ENCODE peak calls at places on chromosomes 1 and 21, in eight cellular contexts. I is H7; M is upper lobe of left lung; V is effector memory CD4-positive, alpha-beta T cell; X is psoas muscle; R is fibroblast of lung; U is GM23248; Q is lower leg skin. H is an unnamed sample.

GRCh38 chr1:113930499-113931161 is 1.5 kb downstream of the HIPK1 start:
- DNase-seq in I (peak), M (no peak), V (peak), X (no peak), R (peak), U (peak), Q (peak), H (peak)

GRCh38 chr1:211469938-211470529 is 21.9 kb downstream of the RD3 start:
- DNase-seq in I (peak), M (peak), V (no peak), X (peak), R (peak), U (peak), Q (peak), H (peak)

GRCh38 chr1:157156058-157156541 is 17.9 kb upstream of the ETV3 start:
- DNase-seq in I (peak), M (peak), V (peak), X (peak), R (peak), U (peak), Q (peak), H (peak)

GRCh38 chr1:98277111-98277510 is 356.3 kb upstream of the DPYD start:
- DNase-seq in I (no peak), M (no peak), V (no peak), X (no peak), R (peak), U (peak), Q (no peak), H (peak)

GRCh38 chr1:59926381-59927243 is at the start of gene CYP2J2:
- DNase-seq in I (peak), M (peak), V (no peak), X (peak), R (peak), U (peak), Q (peak), H (peak)

GRCh38 chr1:204650911-204651570 is 34.5 kb downstream of the LRRN2 start:
- DNase-seq in I (no peak), M (no peak), V (no peak), X (no peak), R (peak), U (peak), Q (no peak), H (no peak)

GRCh38 chr1:211928993-211929637 is 98.6 kb upstream of the LPGAT1 start:
- DNase-seq in I (no peak), M (no peak), V (no peak), X (no peak), R (no peak), U (peak), Q (no peak), H (peak)

GRCh38 chr1:223831755-223832636 is 13.8 kb downstream of the TP53BP2 start:
- DNase-seq in I (no peak), M (no peak), V (no peak), X (no peak), R (peak), U (peak), Q (no peak), H (peak)

GRCh38 chr1:246195296-246195695 is 311.8 kb downstream of the SMYD3 start:
- DNase-seq in I (no peak), M (no peak), V (no peak), X (no peak), R (no peak), U (no peak), Q (no peak), H (no peak)

GRCh38 chr1:232381676-232382075 is 248.3 kb downstream of the SIPA1L2 start:
- DNase-seq in I (no peak), M (no peak), V (no peak), X (no peak), R (no peak), U (no peak), Q (no peak), H (no peak)

GRCh38 chr1:64263335-64263734 is 59.9 kb downstream of the UBE2U start:
- DNase-seq in I (no peak), M (no peak), V (no peak), X (no peak), R (peak), U (peak), Q (no peak), H (peak)

GRCh38 chr1:25680701-25681100 is 64.1 kb downstream of the MAN1C1 start:
- DNase-seq in I (no peak), M (no peak), V (no peak), X (no peak), R (no peak), U (no peak), Q (no peak), H (no peak)

GRCh38 chr1:194062526-194062925 is 876.1 kb upstream of the B3GALT2 start:
- DNase-seq in I (no peak), M (no peak), V (no peak), X (no peak), R (no peak), U (no peak), Q (no peak), H (peak)

GRCh38 chr21:41369915-41370839 is 8.3 kb downstream of the MX2 start:
- DNase-seq in I (no peak), M (no peak), V (no peak), X (no peak), R (no peak), U (no peak), Q (peak), H (no peak)

GRCh38 chr1:64478594-64479248 is 8.8 kb downstream of the CACHD1 start:
- DNase-seq in I (no peak), M (no peak), V (no peak), X (no peak), R (no peak), U (no peak), Q (no peak), H (no peak)

GRCh38 chr1:54996359-54996868 is 2.3 kb upstream of the BSND start:
- DNase-seq in I (peak), M (peak), V (peak), X (peak), R (peak), U (peak), Q (peak), H (peak)

GRCh38 chr1:169565335-169566271 is 20.7 kb downstream of the F5 start:
- DNase-seq in I (no peak), M (no peak), V (no peak), X (no peak), R (no peak), U (no peak), Q (no peak), H (peak)

GRCh38 chr21:16775056-16775455 is 737.8 kb upstream of the CXADR start:
- DNase-seq in I (no peak), M (no peak), V (no peak), X (no peak), R (no peak), U (no peak), Q (no peak), H (no peak)

GRCh38 chr1:21260405-21261129 is 29.7 kb downstream of the ECE1 start:
- DNase-seq in I (no peak), M (no peak), V (no peak), X (no peak), R (no peak), U (no peak), Q (no peak), H (no peak)

GRCh38 chr1:23643668-23644554 is 47.7 kb upstream of the RPL11 start:
- DNase-seq in I (no peak), M (no peak), V (no peak), X (no peak), R (no peak), U (no peak), Q (no peak), H (no peak)

GRCh38 chr21:41048636-41049035 is 119.3 kb upstream of the BACE2 start:
- DNase-seq in I (no peak), M (no peak), V (no peak), X (no peak), R (no peak), U (no peak), Q (no peak), H (no peak)

GRCh38 chr1:222424826-222425225 is 123.1 kb downstream of the HHIPL2 start:
- DNase-seq in I (no peak), M (no peak), V (no peak), X (no peak), R (no peak), U (no peak), Q (no peak), H (no peak)

GRCh38 chr1:82919828-82920227 is 1079.1 kb downstream of the TTLL7 start:
- DNase-seq in I (no peak), M (no peak), V (no peak), X (no peak), R (no peak), U (no peak), Q (no peak), H (no peak)

GRCh38 chr1:5973771-5974170 is 18.5 kb downstream of the NPHP4 start:
- DNase-seq in I (peak), M (no peak), V (no peak), X (peak), R (peak), U (peak), Q (peak), H (no peak)

GRCh38 chr1:30928171-30928570 is 19.6 kb upstream of the SDC3 start:
- DNase-seq in I (no peak), M (no peak), V (no peak), X (no peak), R (no peak), U (no peak), Q (no peak), H (no peak)

GRCh38 chr1:154490327-154490726 is 11.7 kb upstream of the TDRD10 start:
- DNase-seq in I (no peak), M (no peak), V (no peak), X (no peak), R (no peak), U (no peak), Q (peak), H (no peak)

GRCh38 chr1:223129229-223129851 is 13.7 kb downstream of the TLR5 start:
- DNase-seq in I (peak), M (peak), V (peak), X (peak), R (peak), U (peak), Q (peak), H (no peak)

GRCh38 chr1:206918076-206918475 is 3.7 kb downstream of the FCMR start:
- DNase-seq in I (no peak), M (no peak), V (no peak), X (no peak), R (no peak), U (no peak), Q (no peak), H (no peak)
- H3K4me3 ChIP-seq in I (no peak), M (no peak), V (peak), X (no peak), R (no peak), U (no peak), Q (no peak), H (no peak)

DNA sequence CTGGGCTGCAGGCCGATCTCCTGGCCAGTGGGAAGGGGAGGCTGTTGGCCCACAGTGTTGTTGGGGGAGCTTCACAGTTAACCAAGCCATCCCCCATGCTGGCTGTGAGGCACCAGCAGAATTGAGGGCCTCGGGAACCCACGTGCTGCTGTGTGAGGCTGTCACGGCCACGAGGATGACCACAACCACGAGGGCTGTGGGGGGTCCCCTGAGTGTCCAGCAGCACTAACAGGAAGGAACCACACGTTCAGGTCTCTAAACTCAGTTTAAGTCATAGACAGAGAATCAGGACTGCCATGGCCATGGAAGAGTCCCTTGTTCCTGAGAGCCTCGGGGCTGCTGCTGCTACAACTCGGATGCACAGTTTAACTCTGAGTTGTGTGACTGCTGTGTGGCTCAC is 4.7 kb upstream of the MMEL1 start:
- DNase-seq in I (no peak), M (peak), V (no peak), X (no peak), R (no peak), U (no peak), Q (peak), H (no peak)
- H3K4me3 ChIP-seq in I (no peak), M (no peak), V (no peak), X (no peak), R (no peak), U (no peak), Q (no peak), H (no peak)

GRCh38 chr1:150106331-150106730 is 38.8 kb downstream of the VPS45 start:
- DNase-seq in I (no peak), M (no peak), V (peak), X (no peak), R (peak), U (no peak), Q (no peak), H (no peak)

GRCh38 chr1:150110066-150110465 is 39.6 kb upstream of the PLEKHO1 start:
- DNase-seq in I (no peak), M (no peak), V (no peak), X (no peak), R (no peak), U (no peak), Q (no peak), H (no peak)

GRCh38 chr1:150111670-150112069 is 38.0 kb upstream of the PLEKHO1 start:
- DNase-seq in I (no peak), M (no peak), V (no peak), X (no peak), R (no peak), U (no peak), Q (no peak), H (no peak)

GRCh38 chr1:150115121-150115520 is 34.6 kb upstream of the PLEKHO1 start:
- DNase-seq in I (no peak), M (no peak), V (no peak), X (no peak), R (no peak), U (no peak), Q (no peak), H (no peak)

DNA sequence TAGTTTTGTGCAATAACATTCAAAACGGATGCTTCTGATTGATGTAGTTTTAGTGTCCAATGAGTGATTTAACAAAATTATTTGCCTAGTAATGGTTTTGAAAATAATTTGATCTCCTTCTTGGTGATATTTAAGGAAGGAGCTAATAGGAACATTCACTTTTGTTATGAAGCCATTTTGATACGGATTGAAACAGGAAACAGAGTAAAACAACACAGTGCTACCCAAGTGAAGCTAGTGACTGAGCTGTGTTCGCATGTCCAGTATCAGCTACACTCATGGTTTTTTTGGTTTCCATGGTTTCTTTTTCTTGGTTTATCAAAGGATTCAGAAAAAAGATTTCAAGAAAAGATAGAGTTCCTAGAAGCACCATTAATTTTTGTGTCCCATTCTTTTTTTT is 40.1 kb upstream of the PLEKHO1 start:
- DNase-seq in I (no peak), M (no peak), V (no peak), X (no peak), R (no peak), U (no peak), Q (no peak), H (no peak)
- H3K4me3 ChIP-seq in I (no peak), M (no peak), V (peak), X (no peak), R (no peak), U (no peak), Q (no peak), H (no peak)

DNA sequence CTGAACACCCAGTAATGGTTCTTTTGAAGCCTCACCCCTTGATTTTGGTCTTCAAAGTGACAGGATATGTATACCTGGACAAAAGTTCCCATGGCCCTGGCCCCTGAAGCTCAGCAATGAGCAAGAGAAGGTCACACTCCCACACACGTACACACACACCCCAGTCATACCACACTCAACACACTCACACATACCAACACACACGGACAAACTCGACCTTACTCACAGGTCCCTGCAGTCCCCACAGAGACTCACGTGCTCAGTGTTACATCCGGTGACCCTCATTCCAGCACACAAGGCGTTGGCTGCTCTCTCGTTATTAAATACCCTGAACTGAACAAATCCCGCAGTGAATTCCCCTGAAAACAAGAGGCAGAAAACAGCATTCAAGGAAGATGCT is 5.9 kb downstream of the ITLN1 start:
- DNase-seq in I (no peak), M (no peak), V (no peak), X (no peak), R (no peak), U (no peak), Q (no peak), H (no peak)
- H3K4me3 ChIP-seq in I (no peak), M (no peak), V (no peak), X (no peak), R (no peak), U (no peak), Q (no peak), H (no peak)

H was measured in bronchial epithelial cell.